ENCODE peak calls at places on chromosomes 3 and 15, in ten cellular contexts. Q is neuronal stem cell; A is brain pericyte; L is spleen; S is PC-9; F is DMS153; G is CD4-positive, alpha-beta T cell; K is foreskin fibroblast; V is GM04503; X is NCI-H2081. P is an unnamed sample.

GRCh38 chr3:156619376-156619775 is 55.0 kb upstream of the TIPARP start:
- DNase-seq in S (no peak), G (no peak), F (no peak), X (no peak), A (no peak), Q (no peak), L (no peak), V (no peak), K (no peak), P (no peak)

GRCh38 chr3:33046521-33046920 is 50.4 kb downstream of the GLB1 start:
- DNase-seq in G (no peak), X (no peak), F (no peak), K (no peak), S (no peak), L (no peak), V (no peak), Q (no peak), A (no peak), P (no peak)

GRCh38 chr3:55558316-55558715 is 71.2 kb upstream of the WNT5A start:
- DNase-seq in G (no peak), V (peak; percentile 19), A (no peak), S (no peak), X (no peak), F (no peak), K (no peak), Q (no peak), L (no peak), P (no peak)

GRCh38 chr15:35479423-35479822 is 66.5 kb downstream of the DPH6 start:
- DNase-seq in S (no peak), X (no peak), F (no peak), A (no peak), K (no peak), V (no peak), G (no peak), L (no peak), Q (peak; percentile 20), P (no peak)

GRCh38 chr15:81813215-81813614 is 232.6 kb downstream of the MEX3B start:
- DNase-seq in A (no peak), F (no peak), Q (no peak), L (no peak), S (no peak), G (no peak), X (peak; percentile 57), K (no peak), V (no peak), P (peak; percentile 44)

GRCh38 chr3:196640501-196640968 is 1.0 kb downstream of the NRROS start:
- DNase-seq in V (no peak), X (no peak), G (no peak), Q (no peak), K (no peak), A (no peak), S (no peak), L (no peak), F (no peak), P (no peak)

GRCh38 chr3:60913474-60913873 is 337.8 kb downstream of the FHIT start:
- DNase-seq in Q (no peak), L (no peak), F (no peak), A (no peak), X (no peak), S (no peak), K (no peak), G (no peak), V (no peak), P (no peak)

GRCh38 chr15:91142097-91142744 is 42.2 kb downstream of the SV2B start:
- DNase-seq in A (no peak), X (peak; percentile 25), Q (no peak), V (no peak), S (no peak), K (no peak), F (no peak), G (no peak), L (no peak), P (peak; percentile 7)

GRCh38 chr3:12822725-12823373 is 18.5 kb downstream of the RPL32 start:
- DNase-seq in Q (no peak), L (no peak), F (no peak), V (no peak), S (no peak), X (no peak), K (no peak), G (no peak), A (no peak), P (no peak)

GRCh38 chr15:47743886-47744285 is 26.6 kb downstream of the SEMA6D start:
- DNase-seq in X (no peak), A (no peak), S (no peak), K (no peak), F (no peak), Q (no peak), V (no peak), L (no peak), G (no peak), P (no peak)

GRCh38 chr3:109445210-109445609 is 107.9 kb upstream of the DPPA4 start:
- DNase-seq in L (no peak), S (no peak), F (no peak), K (no peak), A (no peak), V (no peak), G (no peak), Q (no peak), X (no peak), P (no peak)

GRCh38 chr3:141380987-141381386 is 12.7 kb downstream of the ZBTB38 start:
- DNase-seq in G (no peak), V (no peak), L (no peak), S (no peak), F (no peak), X (no peak), K (no peak), A (no peak), Q (no peak), P (no peak)

GRCh38 chr3:165382672-165383071 is 186.5 kb upstream of the SLITRK3 start:
- DNase-seq in S (no peak), G (no peak), V (no peak), F (no peak), Q (no peak), K (no peak), A (no peak), X (no peak), L (no peak), P (no peak)

GRCh38 chr3:176954517-176954916 is 242.8 kb downstream of the TBL1XR1 start:
- DNase-seq in S (no peak), Q (no peak), V (no peak), F (no peak), A (no peak), K (no peak), G (no peak), L (no peak), X (no peak), P (no peak)

GRCh38 chr3:32160706-32161105 is 54.3 kb downstream of the GPD1L start:
- DNase-seq in K (no peak), A (no peak), V (no peak), F (no peak), L (no peak), S (no peak), Q (no peak), G (no peak), X (no peak), P (no peak)

GRCh38 chr3:113802795-113803455 is 35.7 kb upstream of the GRAMD1C start:
- DNase-seq in G (no peak), K (no peak), L (no peak), F (no peak), S (no peak), Q (no peak), X (no peak), A (no peak), V (no peak), P (no peak)

GRCh38 chr3:113890256-113890900 is 51.8 kb downstream of the GRAMD1C start:
- DNase-seq in V (no peak), K (no peak), G (no peak), X (no peak), A (no peak), S (no peak), Q (no peak), L (no peak), F (no peak), P (no peak)

GRCh38 chr3:150488867-150489266 is 57.4 kb downstream of the SERP1 start:
- DNase-seq in A (no peak), L (no peak), G (no peak), Q (no peak), X (no peak), F (no peak), S (no peak), K (no peak), V (no peak), P (no peak)

GRCh38 chr3:13582366-13583250 is 33.7 kb downstream of the FBLN2 start:
- DNase-seq in K (no peak), Q (no peak), V (no peak), L (peak; percentile 67), A (no peak), F (no peak), X (no peak), S (no peak), G (no peak), P (no peak)

GRCh38 chr15:74956648-74957300 is at the start of gene RPP25:
- DNase-seq in Q (peak; percentile 67), X (peak; percentile 76), L (peak; percentile 93), F (peak; percentile 66), G (peak; percentile 66), S (peak; percentile 74), A (no peak), V (no peak), K (peak; percentile 80), P (peak; percentile 57)

GRCh38 chr3:36714343-36714742 is 50.0 kb downstream of the DCLK3 start:
- DNase-seq in A (no peak), X (no peak), K (no peak), V (peak; percentile 54), L (no peak), F (no peak), G (no peak), S (no peak), Q (no peak), P (no peak)

GRCh38 chr15:90022905-90023700 is 22.0 kb downstream of the ZNF710 start:
- DNase-seq in K (no peak), Q (no peak), F (no peak), A (no peak), S (no peak), G (no peak), X (no peak), L (no peak), V (no peak), P (no peak)

GRCh38 chr15:60649845-60650548 is 171.1 kb upstream of the ICE2 start:
- DNase-seq in L (no peak), A (no peak), F (peak; percentile 4), X (no peak), V (no peak), S (no peak), G (no peak), Q (no peak), K (no peak), P (no peak)

GRCh38 chr3:48847053-48847585 is 555 bp downstream of the PRKAR2A start:
- DNase-seq in V (no peak), F (peak; percentile 14), K (peak; percentile 65), Q (peak; percentile 44), X (peak; percentile 63), L (peak; percentile 91), A (no peak), S (peak; percentile 65), G (peak; percentile 37), P (peak; percentile 75)

GRCh38 chr3:47646362-47646761 is 67.7 kb upstream of the CSPG5 start:
- DNase-seq in G (no peak), Q (no peak), S (no peak), V (peak; percentile 70), L (no peak), X (no peak), A (no peak), K (peak; percentile 1), F (no peak), P (no peak)

GRCh38 chr3:52481819-52482521 is 13.2 kb upstream of the STAB1 start:
- DNase-seq in L (no peak), F (no peak), X (no peak), A (no peak), Q (peak; percentile 12), G (no peak), S (no peak), K (no peak), V (no peak), P (no peak)

GRCh38 chr15:85929786-85930185 is 135.1 kb upstream of the KLHL25 start:
- DNase-seq in V (no peak), X (no peak), F (no peak), K (no peak), A (no peak), S (no peak), G (no peak), L (no peak), Q (no peak), P (no peak)

GRCh38 chr3:50337175-50337861 is 3.3 kb downstream of the RASSF1 start:
- DNase-seq in L (peak; percentile 99), Q (peak; percentile 98), V (peak; percentile 93), K (peak; percentile 100), G (peak; percentile 90), F (peak; percentile 92), A (peak; percentile 97), X (peak; percentile 97), S (peak; percentile 92), P (peak; percentile 97)